ENCODE peak calls at places on chromosomes 5 and 9, in ten cellular contexts. M, E, F, P, N, V, J, Y, B and L are unnamed samples.
A peak's percentile ranks its signal among the peaks of the same experiment; 100 is the strongest.

GRCh38 chr5:1472964-1473628 is 27.9 kb upstream of the SLC6A3 start:
- DNase-seq in F (no peak), E (no peak), Y (no peak), M (no peak), J (no peak), V (no peak), N (no peak), P (no peak), B (no peak), L (no peak)

GRCh38 chr9:81264516-81264915 is 424.8 kb downstream of the TLE1 start:
- DNase-seq in F (no peak), N (no peak), J (no peak), V (no peak), Y (no peak), P (no peak), B (no peak), E (no peak), M (no peak), L (no peak)

GRCh38 chr5:95842955-95843544 is 20.5 kb upstream of the GLRX start:
- DNase-seq in M (no peak), N (no peak), Y (no peak), B (peak; percentile 84), E (no peak), P (no peak), V (no peak), F (peak; percentile 72), J (peak; percentile 70), L (no peak)

GRCh38 chr5:3006961-3007551 is 255.6 kb upstream of the IRX2 start:
- DNase-seq in M (no peak), N (no peak), P (no peak), B (no peak), F (no peak), J (no peak), V (no peak), E (no peak), Y (peak; percentile 31), L (no peak)

GRCh38 chr9:3664044-3664443 is 138.2 kb upstream of the RFX3 start:
- DNase-seq in V (no peak), P (no peak), Y (no peak), J (no peak), F (no peak), B (no peak), N (peak; percentile 3), E (no peak), M (no peak), L (no peak)

GRCh38 chr9:83130541-83130940 is 67.6 kb upstream of the RASEF start:
- DNase-seq in F (no peak), N (no peak), Y (no peak), E (no peak), J (no peak), M (peak; percentile 59), P (no peak), V (no peak), B (no peak), L (peak; percentile 40)

GRCh38 chr9:71984388-71985069 is 73.1 kb downstream of the C9orf85 start:
- DNase-seq in E (no peak), Y (peak; percentile 75), P (no peak), M (peak; percentile 34), F (peak; percentile 82), N (peak; percentile 29), J (peak; percentile 25), B (no peak), V (no peak), L (peak; percentile 69)

GRCh38 chr5:10975915-10976314 is 214.9 kb upstream of the DAP start:
- DNase-seq in Y (no peak), J (no peak), V (no peak), B (no peak), E (no peak), M (no peak), F (no peak), N (no peak), P (no peak), L (no peak)

GRCh38 chr5:79235578-79236363 is at the start of gene JMY:
- DNase-seq in J (peak; percentile 90), F (peak; percentile 63), E (peak; percentile 80), N (peak; percentile 61), M (peak; percentile 89), Y (peak; percentile 88), B (peak; percentile 90), P (peak; percentile 79), V (peak; percentile 78), L (peak; percentile 63)

GRCh38 chr5:132427285-132428146 is 58.0 kb downstream of the SLC22A5 start:
- DNase-seq in V (no peak), F (no peak), J (peak; percentile 80), P (no peak), Y (no peak), N (no peak), E (peak; percentile 67), M (no peak), B (peak; percentile 66), L (no peak)

GRCh38 chr5:137921931-137922330 is 32.7 kb downstream of the PKD2L2 start:
- DNase-seq in J (no peak), B (no peak), P (no peak), N (no peak), Y (no peak), E (no peak), V (no peak), M (no peak), F (peak; percentile 37), L (peak; percentile 12)

GRCh38 chr5:137923856-137924255 is 34.6 kb downstream of the PKD2L2 start:
- DNase-seq in B (no peak), M (no peak), J (no peak), P (no peak), F (no peak), Y (no peak), V (no peak), N (no peak), E (no peak), L (no peak)
- TF ChIP-seq CTCF in B (no peak), M (no peak), J (no peak), P (no peak), F (no peak), Y (no peak), V (no peak), N (peak; percentile 40), E (no peak), L (no peak)

GRCh38 chr9:90838098-90838497 is 36.5 kb downstream of the SYK start:
- DNase-seq in F (no peak), B (peak; percentile 8), V (no peak), M (peak; percentile 36), N (no peak), Y (peak; percentile 35), E (no peak), J (no peak), P (no peak), L (no peak)
- TF ChIP-seq CTCF in F (peak; percentile 9), B (no peak), V (no peak), M (no peak), N (no peak), Y (no peak), E (no peak), J (no peak), P (no peak), L (peak; percentile 22)

GRCh38 chr5:91288517-91288916 is 94.6 kb downstream of the ARRDC3 start:
- DNase-seq in P (no peak), J (no peak), B (no peak), M (no peak), F (no peak), Y (no peak), N (no peak), V (no peak), E (no peak), L (no peak)

GRCh38 chr5:91296691-91297143 is 86.4 kb downstream of the ARRDC3 start:
- DNase-seq in E (no peak), P (no peak), V (peak; percentile 61), Y (peak; percentile 89), F (no peak), J (no peak), M (peak; percentile 52), B (peak; percentile 41), N (no peak), L (no peak)

GRCh38 chr5:91291628-91292569 is 91.2 kb downstream of the ARRDC3 start:
- DNase-seq in P (no peak), E (no peak), B (no peak), Y (no peak), V (no peak), N (no peak), M (no peak), J (no peak), F (no peak), L (no peak)

GRCh38 chr5:91297994-91298393 is 85.1 kb downstream of the ARRDC3 start:
- DNase-seq in E (no peak), J (no peak), Y (no peak), P (no peak), M (no peak), V (no peak), F (no peak), N (no peak), B (no peak), L (no peak)

GRCh38 chr5:91293131-91293530 is 90.0 kb downstream of the ARRDC3 start:
- DNase-seq in J (no peak), N (no peak), B (no peak), F (no peak), P (peak; percentile 22), E (no peak), M (no peak), V (no peak), Y (no peak), L (no peak)
- TF ChIP-seq CTCF in J (no peak), N (no peak), B (no peak), F (no peak), P (no peak), E (no peak), M (no peak), V (no peak), Y (no peak), L (no peak)

GRCh38 chr9:89139450-89139849 is 39.2 kb downstream of the SHC3 start:
- DNase-seq in Y (no peak), V (no peak), J (no peak), M (no peak), E (no peak), B (no peak), P (no peak), F (no peak), N (no peak), L (peak; percentile 16)

GRCh38 chr9:89137548-89138462 is 40.8 kb downstream of the SHC3 start:
- DNase-seq in J (peak; percentile 36), E (peak; percentile 6), N (peak; percentile 76), V (peak; percentile 37), P (no peak), Y (peak; percentile 76), M (peak; percentile 73), B (no peak), F (peak; percentile 90), L (peak; percentile 89)

GRCh38 chr9:89138463-89139390 is 39.9 kb downstream of the SHC3 start:
- DNase-seq in F (peak; percentile 53), E (no peak), B (no peak), N (no peak), P (no peak), Y (no peak), M (no peak), J (no peak), V (no peak), L (peak; percentile 64)

GRCh38 chr9:89134709-89135108 is 43.9 kb downstream of the SHC3 start:
- DNase-seq in Y (no peak), N (no peak), E (no peak), B (no peak), F (no peak), P (no peak), M (no peak), J (no peak), V (no peak), L (no peak)

DNA sequence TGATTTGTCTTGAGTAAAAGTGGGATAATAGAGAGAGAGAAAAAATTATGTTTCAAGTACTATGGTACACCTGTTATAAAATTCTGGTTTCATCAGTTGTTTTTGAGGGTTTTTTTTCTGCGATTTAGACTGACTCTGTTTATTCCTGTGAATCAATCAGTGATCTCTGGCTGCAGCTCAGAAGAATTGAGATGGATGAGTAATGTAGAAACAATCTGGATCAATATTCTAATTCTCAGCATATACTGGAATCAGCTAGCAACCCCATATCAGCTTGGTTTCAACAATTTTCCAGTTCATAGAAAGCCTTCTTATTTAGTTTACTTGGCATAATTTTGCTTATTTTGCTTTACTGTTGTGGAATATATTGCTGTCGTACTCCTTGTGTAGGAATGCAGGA is 43.0 kb downstream of the SHC3 start:
- DNase-seq in F (no peak), J (no peak), N (no peak), E (no peak), V (no peak), Y (no peak), B (no peak), P (no peak), M (no peak), L (no peak)
- TF ChIP-seq CTCF in F (no peak), J (no peak), N (no peak), E (no peak), V (no peak), Y (no peak), B (no peak), P (no peak), M (no peak), L (no peak)